ENCODE peak calls at places on chromosomes 5 and 9, in four cellular contexts. P, U, H and Y are unnamed samples.

GRCh38 chr5:139294372-139295165 is 1.0 kb downstream of the MATR3 start:
- DNase-seq in H (peak; percentile 55), P (peak; percentile 51), U (peak; percentile 65), Y (peak; percentile 62)

GRCh38 chr9:79026311-79026710 is 545.5 kb upstream of the TLE4 start:
- DNase-seq in U (no peak), H (no peak), P (no peak), Y (no peak)

GRCh38 chr5:137393196-137393993 is 105.7 kb downstream of the SPOCK1 start:
- DNase-seq in H (peak; percentile 30), U (no peak), P (no peak), Y (no peak)

GRCh38 chr5:173969167-173970049 is 19.6 kb upstream of the C5orf47 start:
- DNase-seq in U (no peak), H (peak; percentile 98), P (no peak), Y (no peak)

GRCh38 chr5:137808503-137809135 is 54.5 kb upstream of the HNRNPA0 start:
- DNase-seq in P (no peak), H (no peak), U (no peak), Y (no peak)

GRCh38 chr9:114691046-114691955 is 9.3 kb upstream of the TEX48 start:
- DNase-seq in U (no peak), H (peak; percentile 96), P (peak; percentile 12), Y (no peak)

GRCh38 chr5:95927927-95928723 is 33.5 kb downstream of the ELL2 start:
- DNase-seq in H (no peak), U (no peak), P (no peak), Y (no peak)

GRCh38 chr9:85158512-85158911 is 489.0 kb downstream of the NTRK2 start:
- DNase-seq in P (no peak), U (no peak), H (no peak), Y (no peak)

GRCh38 chr5:10839118-10839517 is 78.1 kb upstream of the DAP start:
- DNase-seq in U (no peak), P (no peak), H (no peak), Y (no peak)

GRCh38 chr9:38032266-38032830 is 36.7 kb downstream of the SHB start:
- DNase-seq in U (no peak), P (no peak), H (peak; percentile 79), Y (no peak)

GRCh38 chr9:38033956-38034355 is 35.1 kb downstream of the SHB start:
- DNase-seq in U (no peak), H (no peak), P (no peak), Y (no peak)

GRCh38 chr9:38029923-38030638 is 38.9 kb downstream of the SHB start:
- DNase-seq in U (no peak), P (no peak), H (no peak), Y (no peak)

GRCh38 chr9:38030658-38031057 is 38.4 kb downstream of the SHB start:
- DNase-seq in U (no peak), P (no peak), H (no peak), Y (no peak)

DNA sequence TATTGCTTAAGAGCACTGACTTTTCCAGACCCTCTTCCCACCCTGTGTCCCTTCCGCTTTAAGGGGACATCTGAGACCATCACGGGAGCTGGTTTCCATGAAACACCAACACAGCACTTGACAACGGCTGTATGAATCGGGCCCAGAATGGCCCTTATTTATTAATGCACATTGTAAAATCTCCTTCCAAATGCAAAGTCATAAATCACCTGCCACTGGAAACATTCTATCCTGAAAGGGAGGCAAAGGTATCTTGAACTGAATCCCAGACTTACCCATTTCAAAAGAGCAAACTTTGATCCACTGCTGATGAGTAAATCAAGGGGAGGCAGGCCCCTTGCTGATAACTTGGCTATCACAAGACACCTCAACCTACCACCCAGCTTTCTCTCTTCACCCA is 37.4 kb downstream of the SHB start:
- DNase-seq in P (no peak), U (no peak), H (peak; percentile 40), Y (no peak)
- H3K27ac ChIP-seq in P (no peak overlapping the region), U (no peak overlapping the region), H (peak overlapping the region; percentile 75), Y (no peak overlapping the region)

GRCh38 chr5:61348437-61348836 is 16.4 kb downstream of the ZSWIM6 start:
- DNase-seq in P (no peak), U (no peak), H (no peak), Y (no peak)
- H3K27ac ChIP-seq in P (no peak overlapping the region), U (no peak overlapping the region), H (no peak overlapping the region), Y (no peak overlapping the region)

GRCh38 chr5:149930060-149930753 is 14.4 kb downstream of the PDE6A start:
- DNase-seq in P (no peak), U (no peak), H (no peak), Y (no peak)
- H3K27ac ChIP-seq in P (peak overlapping the region; percentile 31), U (no peak overlapping the region), H (no peak overlapping the region), Y (no peak overlapping the region)

DNA sequence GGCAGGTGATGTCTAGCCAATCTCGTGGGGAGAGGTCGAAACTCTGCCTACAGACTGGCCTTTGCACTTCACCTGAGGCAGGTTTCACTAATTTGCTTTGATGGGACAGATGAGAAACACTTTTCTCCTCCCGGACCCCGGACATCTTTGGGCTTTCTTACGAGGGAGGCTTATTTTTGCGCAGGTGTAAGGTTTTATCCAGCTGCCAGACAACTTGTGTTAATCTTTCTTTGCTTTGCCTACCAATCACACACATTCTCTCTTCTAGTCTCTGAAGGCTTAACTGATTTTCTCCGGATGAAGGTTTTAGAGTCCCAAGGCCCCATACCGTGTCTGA is 359 bp upstream of the EMB start:
- DNase-seq in P (no peak), U (no peak), H (no peak), Y (no peak)
- H3K27ac ChIP-seq in P (peak overlapping the region; percentile 92), U (no peak overlapping the region), H (no peak overlapping the region), Y (no peak overlapping the region)